ENCODE peak calls at places on chromosome 4, in four cellular contexts. J, Z, T and L are unnamed samples.

GRCh38 chr4:7285244-7286122 is 93.1 kb downstream of the SORCS2 start:
- DNase-seq in J (no peak), Z (no peak), T (no peak), L (no peak)

GRCh38 chr4:37715889-37716402 is 29.8 kb upstream of the RELL1 start:
- DNase-seq in J (peak), Z (no peak), T (peak), L (no peak)

GRCh38 chr4:10093801-10094552 is 22.6 kb downstream of the WDR1 start:
- DNase-seq in J (no peak), Z (no peak), T (peak), L (no peak)

GRCh38 chr4:108045687-108046024 is 56.0 kb downstream of the HADH start:
- DNase-seq in J (no peak), Z (no peak), T (no peak), L (no peak)

GRCh38 chr4:184534511-184535391 is 60.4 kb upstream of the IRF2 start:
- DNase-seq in J (peak), Z (no peak), T (peak), L (no peak)

GRCh38 chr4:37767546-37767945 is 58.9 kb upstream of the PGM2 start:
- DNase-seq in J (no peak), Z (no peak), T (peak), L (no peak)

GRCh38 chr4:38860788-38861424 is 4.3 kb upstream of the TLR6 start:
- DNase-seq in J (peak), Z (no peak), T (peak), L (peak)

GRCh38 chr4:8181844-8182243 is 17.2 kb upstream of the SH3TC1 start:
- DNase-seq in J (peak), Z (no peak), T (no peak), L (no peak)

GRCh38 chr4:101651778-101652177 is 138.8 kb upstream of the BANK1 start:
- DNase-seq in J (no peak), Z (no peak), T (no peak), L (no peak)

GRCh38 chr4:166277851-166278250 is 404.8 kb downstream of the TLL1 start:
- DNase-seq in J (no peak), Z (no peak), T (no peak), L (no peak)

GRCh38 chr4:150002561-150002960 is 75.7 kb upstream of the DCLK2 start:
- DNase-seq in J (no peak), Z (no peak), T (peak), L (no peak)

GRCh38 chr4:77443941-77444340 is 161.7 kb upstream of the CXCL13 start:
- DNase-seq in J (no peak), Z (no peak), T (peak), L (no peak)

GRCh38 chr4:1466034-1466960 is 60.1 kb upstream of the NKX1-1 start:
- DNase-seq in J (no peak), Z (no peak), T (no peak), L (no peak)

GRCh38 chr4:83128235-83128929 is 13.9 kb upstream of the PLAC8 start:
- DNase-seq in J (no peak), Z (no peak), T (peak), L (no peak)

GRCh38 chr4:172786039-172786792 is 382.4 kb upstream of the GALNT7 start:
- DNase-seq in J (no peak), Z (no peak), T (peak), L (no peak)

GRCh38 chr4:22850055-22850454 is 157.3 kb downstream of the GBA3 start:
- DNase-seq in J (no peak), Z (no peak), T (no peak), L (no peak)

GRCh38 chr4:10115657-10116624 is 658 bp downstream of the WDR1 start:
- DNase-seq in J (peak), Z (no peak), T (no peak), L (peak)

GRCh38 chr4:52358855-52359254 is 300.2 kb downstream of the USP46 start:
- DNase-seq in J (no peak), Z (no peak), T (no peak), L (no peak)

GRCh38 chr4:167964766-167965373 is 127.5 kb upstream of the ANXA10 start:
- DNase-seq in J (no peak), Z (no peak), T (no peak), L (no peak)

GRCh38 chr4:181475781-181476180 is 767.4 kb upstream of the TENM3 start:
- DNase-seq in J (peak), Z (no peak), T (no peak), L (no peak)

GRCh38 chr4:24656906-24657305 is 72.6 kb upstream of the DHX15 start:
- DNase-seq in J (no peak), Z (no peak), T (no peak), L (no peak)

GRCh38 chr4:118740869-118741268 is 55.7 kb downstream of the METTL14 start:
- DNase-seq in J (no peak), Z (no peak), T (no peak), L (no peak)

GRCh38 chr4:155342142-155342541 is 34.6 kb downstream of the MAP9 start:
- DNase-seq in J (no peak), Z (no peak), T (peak), L (no peak)

GRCh38 chr4:183303278-183303677 is 16.8 kb downstream of the CLDN22 start:
- DNase-seq in J (no peak), Z (no peak), T (no peak), L (no peak)

GRCh38 chr4:77834403-77834802 is 15.2 kb upstream of the CNOT6L start:
- DNase-seq in J (no peak), Z (no peak), T (no peak), L (no peak)

GRCh38 chr4:113555868-113556267 is 205.7 kb downstream of the CAMK2D start:
- DNase-seq in J (no peak), Z (no peak), T (no peak), L (no peak)

GRCh38 chr4:122500852-122501501 is 44.5 kb upstream of the IL2 start:
- DNase-seq in J (peak), Z (no peak), T (no peak), L (no peak)

GRCh38 chr4:86302242-86302641 is 57.6 kb downstream of the MAPK10 start:
- DNase-seq in J (peak), Z (no peak), T (peak), L (peak)

GRCh38 chr4:70895846-70896435 is 6.2 kb upstream of the MOB1B start:
- DNase-seq in J (no peak), Z (no peak), T (no peak), L (no peak)

GRCh38 chr4:46146993-46147392 is 23.1 kb upstream of the GABRG1 start:
- DNase-seq in J (peak), Z (no peak), T (no peak), L (no peak)

GRCh38 chr4:110442309-110442708 is 33.6 kb upstream of the ENPEP start:
- DNase-seq in J (peak), Z (no peak), T (no peak), L (no peak)

GRCh38 chr4:67983333-67983732 is 20.0 kb upstream of the TMPRSS11A start:
- DNase-seq in J (no peak), Z (no peak), T (no peak), L (no peak)

GRCh38 chr4:182449186-182449880 is 206.1 kb downstream of the TENM3 start:
- DNase-seq in J (peak), Z (peak), T (peak), L (peak)

GRCh38 chr4:99783940-99784339 is 32.7 kb upstream of the DAPP1 start:
- DNase-seq in J (no peak), Z (no peak), T (no peak), L (no peak)

GRCh38 chr4:84877051-84877833 is 89.2 kb downstream of the WDFY3 start:
- DNase-seq in J (peak), Z (no peak), T (no peak), L (no peak)

GRCh38 chr4:151788021-151788420 is 27.2 kb upstream of the GATB start:
- DNase-seq in J (no peak), Z (no peak), T (no peak), L (no peak)

GRCh38 chr4:145533011-145533410 is 51.4 kb downstream of the SMAD1 start:
- DNase-seq in J (no peak), Z (no peak), T (no peak), L (no peak)

GRCh38 chr4:185742766-185743165 is 69.2 kb downstream of the SORBS2 start:
- DNase-seq in J (no peak), Z (no peak), T (no peak), L (no peak)

DNA sequence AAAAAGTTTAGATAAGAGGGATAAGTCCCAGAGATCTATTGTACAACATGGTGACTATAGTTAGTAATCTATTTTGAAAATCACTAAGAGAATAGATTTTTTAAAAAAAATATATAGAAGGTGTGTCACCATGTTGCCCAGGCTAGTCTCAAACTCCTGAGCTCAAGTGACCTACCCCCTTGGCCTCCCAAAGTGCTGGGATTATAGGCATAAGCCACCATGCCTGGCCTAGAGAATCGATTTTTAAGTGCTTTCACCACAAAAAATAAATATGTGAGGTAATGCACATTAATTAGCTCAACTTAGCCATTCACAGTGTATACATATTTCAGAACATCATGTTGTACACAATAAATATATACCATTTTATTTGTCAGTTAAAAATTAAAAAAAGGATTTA is 56.7 kb upstream of the TBC1D9 start:
- DNase-seq in J (no peak), Z (no peak), T (no peak), L (no peak)
- H3K56ac ChIP-seq in J (no peak), Z (no peak), T (no peak), L (no peak)

DNA sequence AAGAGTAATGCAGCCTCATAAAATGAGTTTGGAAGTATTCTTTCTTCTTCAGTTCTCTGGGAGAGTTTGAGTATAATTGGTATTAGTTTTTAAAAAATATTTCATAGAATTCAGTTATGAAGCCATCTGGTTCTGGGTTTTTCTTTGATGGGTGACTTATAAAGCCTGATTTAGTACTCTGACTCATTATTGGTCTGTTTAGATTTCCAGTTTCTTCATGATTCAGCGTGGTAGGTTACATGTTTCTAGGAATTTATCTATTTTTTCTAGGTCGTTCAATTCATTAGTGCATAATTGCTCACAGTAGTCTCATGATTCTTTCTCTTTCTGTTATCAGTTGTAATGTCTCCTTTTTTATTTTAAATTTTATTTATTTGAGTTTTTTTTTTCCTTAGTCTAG is 111.2 kb downstream of the CEP44 start:
- DNase-seq in J (no peak), Z (no peak), T (peak), L (no peak)
- H3K56ac ChIP-seq in J (no peak), Z (no peak), T (no peak), L (no peak)

DNA sequence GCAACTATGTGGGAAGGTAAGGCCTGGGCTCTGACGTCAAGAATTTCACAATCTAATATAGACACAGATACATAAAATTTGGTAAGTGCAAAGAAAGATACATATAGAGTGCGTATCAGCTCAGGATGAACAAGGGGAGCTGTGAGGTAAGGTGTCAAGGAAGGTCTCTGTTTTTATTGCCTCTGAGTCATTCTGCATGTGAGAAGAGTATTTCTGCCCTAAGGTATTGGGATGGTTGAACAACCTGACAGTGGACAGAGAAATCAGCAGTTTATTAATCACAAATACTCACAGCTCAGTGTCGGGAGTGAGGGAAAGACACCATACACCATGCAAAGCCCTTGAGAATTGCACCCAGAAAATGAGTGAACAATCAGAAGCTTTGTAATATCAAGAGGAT is 89.8 kb downstream of the COMMD8 start:
- DNase-seq in J (no peak), Z (no peak), T (no peak), L (no peak)
- H3K56ac ChIP-seq in J (no peak), Z (no peak), T (no peak), L (no peak)

GRCh38 chr4:4558881-4559280 is 17.0 kb upstream of the STX18 start:
- DNase-seq in J (no peak), Z (no peak), T (no peak), L (no peak)
- H3K56ac ChIP-seq in J (no peak), Z (no peak), T (no peak), L (no peak)